ENCODE peak calls at places on chromosomes 11 and 22, in four cellular contexts. B is CD4-positive, CD25-positive, alpha-beta regulatory T cell; F is gastrocnemius medialis; Z is foreskin keratinocyte. R is an unnamed sample.

GRCh38 chr11:8933931-8934330 is 1.2 kb upstream of the C11orf16 start:
- ATAC-seq in B (no peak), F (no peak), Z (no peak), R (no peak)

GRCh38 chr11:87081358-87081757 is 43.6 kb downstream of the TMEM135 start:
- ATAC-seq in B (no peak), F (no peak), Z (no peak), R (no peak)

GRCh38 chr22:32327066-32327465 is 30.6 kb upstream of the RFPL3 start:
- ATAC-seq in B (no peak), F (no peak), Z (no peak), R (no peak)

GRCh38 chr11:65404638-65405339 is 17.8 kb upstream of the NEAT1 start:
- ATAC-seq in B (no peak), F (no peak), Z (no peak), R (peak)

GRCh38 chr11:125883375-125883774 is 4.1 kb upstream of the HYLS1 start:
- ATAC-seq in B (no peak), F (no peak), Z (no peak), R (no peak)

GRCh38 chr11:47995318-47995717 is 15.0 kb downstream of the PTPRJ start:
- ATAC-seq in B (no peak), F (no peak), Z (no peak), R (no peak)

GRCh38 chr11:77636738-77637344 is 753 bp downstream of the CLNS1A start:
- ATAC-seq in B (no peak), F (no peak), Z (no peak), R (no peak)

GRCh38 chr11:131465056-131465455 is 94.6 kb downstream of the NTM start:
- ATAC-seq in B (no peak), F (no peak), Z (no peak), R (no peak)

GRCh38 chr11:44600739-44601416 is 35.4 kb downstream of the CD82 start:
- ATAC-seq in B (no peak), F (no peak), Z (peak), R (peak)

GRCh38 chr11:44559207-44559943 is 6.1 kb upstream of the CD82 start:
- ATAC-seq in B (peak), F (no peak), Z (no peak), R (no peak)

GRCh38 chr22:11066458-11067285 is 4461.3 kb upstream of the OR11H1 start:
- ATAC-seq in B (no peak), F (no peak), Z (peak), R (peak)

GRCh38 chr11:46907606-46908005 is 10.7 kb downstream of the LRP4 start:
- ATAC-seq in B (no peak), F (no peak), Z (no peak), R (no peak)

GRCh38 chr22:44755000-44755399 is 2.6 kb downstream of the ARHGAP8 start:
- ATAC-seq in B (no peak), F (no peak), Z (no peak), R (no peak)

GRCh38 chr22:24119476-24119875 is 61.8 kb upstream of the SUSD2 start:
- ATAC-seq in B (no peak), F (no peak), Z (no peak), R (no peak)

GRCh38 chr11:123249354-123249753 is 54.3 kb upstream of the CLMP start:
- ATAC-seq in B (no peak), F (no peak), Z (peak), R (no peak)

GRCh38 chr11:61667684-61668320 is 12.4 kb upstream of the DAGLA start:
- ATAC-seq in B (no peak), F (no peak), Z (no peak), R (no peak)

GRCh38 chr11:126281666-126282175 is 1.2 kb upstream of the TIRAP start:
- ATAC-seq in B (no peak), F (no peak), Z (no peak), R (no peak)

R was measured in esophagus mucosa.